ENCODE peak calls at places on chromosomes 16 and 17, in eight cellular contexts. R is SK-N-SH, O is fibroblast of mammary gland, K is AG10803, T is esophagus squamous epithelium, Z is epithelial cell of proximal tubule, E is pancreas, I is A549. S is an unnamed sample.

GRCh38 chr17:70190959-70191805 is 21.9 kb downstream of the KCNJ2 start:
- DNase-seq in R (no peak), O (no peak), K (no peak), T (no peak), Z (no peak), E (peak), I (no peak), S (no peak)

GRCh38 chr16:73149329-73149728 is 101.4 kb upstream of the ZFHX3 start:
- DNase-seq in R (no peak), O (no peak), K (no peak), T (no peak), Z (no peak), E (no peak), I (no peak), S (no peak)

GRCh38 chr16:24879684-24880083 is 33.9 kb downstream of the SLC5A11 start:
- DNase-seq in R (no peak), O (no peak), K (no peak), T (no peak), Z (no peak), E (no peak), I (no peak), S (no peak)

GRCh38 chr17:74872313-74873035 is at the start of gene FDXR:
- DNase-seq in R (no peak), O (no peak), K (no peak), T (no peak), Z (no peak), E (no peak), I (no peak), S (no peak)

GRCh38 chr16:50651835-50652438 is 29.2 kb downstream of the SNX20 start:
- DNase-seq in R (no peak), O (no peak), K (no peak), T (no peak), Z (no peak), E (no peak), I (peak), S (no peak)

GRCh38 chr16:68909099-68909733 is 65.9 kb downstream of the TANGO6 start:
- DNase-seq in R (no peak), O (no peak), K (no peak), T (no peak), Z (no peak), E (no peak), I (no peak), S (no peak)

GRCh38 chr16:73171901-73172619 is 124.1 kb upstream of the ZFHX3 start:
- DNase-seq in R (peak), O (no peak), K (no peak), T (no peak), Z (no peak), E (peak), I (no peak), S (no peak)

GRCh38 chr16:27759301-27759871 is 209.4 kb downstream of the KATNIP start:
- DNase-seq in R (no peak), O (peak), K (peak), T (no peak), Z (no peak), E (no peak), I (no peak), S (no peak)

GRCh38 chr16:69320731-69321073 is 9.6 kb downstream of the VPS4A start:
- DNase-seq in R (no peak), O (no peak), K (no peak), T (no peak), Z (no peak), E (peak), I (no peak), S (no peak)

GRCh38 chr16:56246051-56246817 is 54.9 kb downstream of the GNAO1 start:
- DNase-seq in R (peak), O (no peak), K (peak), T (no peak), Z (peak), E (no peak), I (peak), S (no peak)

GRCh38 chr16:89304941-89305705 is 87.6 kb downstream of the ZNF778 start:
- DNase-seq in R (no peak), O (no peak), K (no peak), T (no peak), Z (no peak), E (peak), I (no peak), S (no peak)

GRCh38 chr16:28589069-28589468 is 7.8 kb downstream of the SULT1A2 start:
- DNase-seq in R (no peak), O (no peak), K (no peak), T (no peak), Z (no peak), E (no peak), I (no peak), S (no peak)

GRCh38 chr17:16923904-16924700 is 47.8 kb downstream of the TNFRSF13B start:
- DNase-seq in R (no peak), O (no peak), K (no peak), T (no peak), Z (no peak), E (peak), I (no peak), S (no peak)

GRCh38 chr17:2957631-2958286 is 105.6 kb downstream of the OR1D5 start:
- DNase-seq in R (no peak), O (peak), K (no peak), T (no peak), Z (no peak), E (no peak), I (no peak), S (no peak)

GRCh38 chr16:87880117-87880696 is 10.9 kb upstream of the SLC7A5 start:
- DNase-seq in R (no peak), O (no peak), K (no peak), T (no peak), Z (no peak), E (no peak), I (no peak), S (no peak)

GRCh38 chr17:39929657-39930407 is 2.3 kb downstream of the LRRC3C start:
- DNase-seq in R (no peak), O (peak), K (peak), T (no peak), Z (no peak), E (no peak), I (peak), S (no peak)

GRCh38 chr16:14510939-14511797 is 118.9 kb downstream of the PARN start:
- DNase-seq in R (no peak), O (peak), K (peak), T (no peak), Z (no peak), E (no peak), I (peak), S (no peak)

GRCh38 chr16:11572301-11572995 is 14.3 kb downstream of the LITAF start:
- DNase-seq in R (no peak), O (no peak), K (no peak), T (no peak), Z (no peak), E (no peak), I (no peak), S (no peak)

GRCh38 chr16:19698480-19699465 is 19.3 kb downstream of the KNOP1 start:
- DNase-seq in R (no peak), O (peak), K (peak), T (no peak), Z (no peak), E (peak), I (no peak), S (no peak)

GRCh38 chr17:12637015-12637414 is 28.7 kb upstream of the MYOCD start:
- DNase-seq in R (no peak), O (peak), K (peak), T (no peak), Z (peak), E (no peak), I (peak), S (no peak)

GRCh38 chr16:73096510-73096909 is 48.6 kb upstream of the ZFHX3 start:
- DNase-seq in R (no peak), O (no peak), K (no peak), T (no peak), Z (no peak), E (no peak), I (no peak), S (no peak)

GRCh38 chr17:59651346-59651745 is 31.7 kb downstream of the CLTC start:
- DNase-seq in R (no peak), O (peak), K (no peak), T (no peak), Z (no peak), E (no peak), I (no peak), S (no peak)

GRCh38 chr16:81732699-81733098 is 46.4 kb upstream of the PLCG2 start:
- DNase-seq in R (no peak), O (no peak), K (no peak), T (no peak), Z (no peak), E (no peak), I (no peak), S (no peak)
- TF ChIP-seq CTCF in R (no peak), O (no peak), K (no peak), T (no peak), Z (no peak), E (no peak), I (no peak), S (no peak)

GRCh38 chr17:6936370-6937028 is 59.4 kb upstream of the ALOX12 start:
- DNase-seq in R (peak), O (peak), K (peak), T (no peak), Z (no peak), E (no peak), I (no peak), S (no peak)

GRCh38 chr17:6941989-6942388 is 53.9 kb upstream of the ALOX12 start:
- DNase-seq in R (no peak), O (no peak), K (no peak), T (no peak), Z (no peak), E (no peak), I (no peak), S (no peak)

GRCh38 chr17:6938637-6939036 is 57.2 kb upstream of the ALOX12 start:
- DNase-seq in R (no peak), O (no peak), K (no peak), T (no peak), Z (no peak), E (no peak), I (no peak), S (no peak)

DNA sequence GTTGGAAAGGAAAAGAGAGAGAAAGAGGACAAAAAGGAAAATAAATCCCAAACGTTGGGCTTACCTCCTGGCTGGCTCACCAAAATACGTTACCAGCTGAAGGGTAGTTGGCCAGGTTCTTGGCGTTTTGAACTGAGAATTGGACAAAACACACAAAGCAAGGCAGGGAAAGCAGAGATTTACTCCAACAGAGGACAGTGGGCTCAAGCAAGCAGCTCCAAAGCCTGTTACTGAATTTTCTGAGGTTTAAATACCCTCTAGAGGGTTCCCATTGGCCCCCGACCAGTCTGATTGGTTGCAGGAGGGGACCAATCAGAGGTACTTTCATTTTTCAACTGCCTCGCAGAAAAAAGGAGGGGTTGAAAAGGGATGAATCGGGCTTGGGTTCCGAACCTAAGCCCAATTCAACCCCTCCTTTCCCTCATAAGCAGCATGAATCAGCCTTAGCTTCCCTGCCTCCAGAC is 55.6 kb upstream of the ALOX12 start:
- DNase-seq in R (peak), O (peak), K (peak), T (no peak), Z (no peak), E (no peak), I (no peak), S (no peak)
- H3K4me3 ChIP-seq in R (peak), O (peak), K (peak), T (peak), Z (no peak), E (no peak), I (no peak), S (no peak)

DNA sequence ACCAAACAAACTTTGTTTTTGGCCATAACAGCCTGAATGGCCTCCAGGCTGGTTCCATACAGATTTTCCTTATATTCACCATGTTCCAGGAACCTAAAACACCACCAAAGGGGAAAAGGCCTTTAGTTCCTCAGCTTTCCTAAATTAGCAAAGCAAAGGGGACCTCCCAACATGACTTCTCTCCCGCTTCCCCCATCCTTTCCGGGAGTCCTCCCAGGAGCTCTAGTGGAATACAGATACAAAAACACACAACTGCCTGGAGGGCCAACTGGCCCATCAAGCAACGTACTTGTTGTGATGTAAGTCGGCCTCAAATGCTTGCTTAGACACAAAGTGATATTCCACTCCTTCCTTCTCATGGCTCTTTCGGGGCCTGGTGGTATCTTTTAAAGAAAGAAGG is 22.1 kb downstream of the MPP3 start:
- DNase-seq in R (no peak), O (no peak), K (no peak), T (no peak), Z (no peak), E (no peak), I (no peak), S (no peak)
- TF ChIP-seq CTCF in R (no peak), O (no peak), K (no peak), T (no peak), Z (no peak), E (no peak), I (no peak), S (no peak)

GRCh38 chr16:527015-527903 is at the start of gene CAPN15:
- DNase-seq in R (peak), O (peak), K (peak), T (no peak), Z (no peak), E (peak), I (peak), S (peak)

GRCh38 chr16:526181-527014 is 1.1 kb upstream of the CAPN15 start:
- DNase-seq in R (no peak), O (peak), K (peak), T (no peak), Z (no peak), E (peak), I (no peak), S (no peak)

GRCh38 chr16:525123-525519 is 2.4 kb upstream of the CAPN15 start:
- DNase-seq in R (no peak), O (no peak), K (no peak), T (no peak), Z (no peak), E (peak), I (no peak), S (no peak)

GRCh38 chr16:524274-525011 is 3.1 kb upstream of the CAPN15 start:
- DNase-seq in R (no peak), O (no peak), K (no peak), T (no peak), Z (no peak), E (peak), I (no peak), S (no peak)

GRCh38 chr16:525520-526180 is 1.9 kb upstream of the CAPN15 start:
- DNase-seq in R (no peak), O (peak), K (peak), T (no peak), Z (peak), E (peak), I (peak), S (peak)
- H3K4me3 ChIP-seq in R (peak), O (peak), K (peak), T (peak), Z (peak), E (no peak), I (peak), S (peak)

GRCh38 chr17:15885770-15886169 is 59.2 kb upstream of the ADORA2B start:
- DNase-seq in R (no peak), O (no peak), K (no peak), T (no peak), Z (no peak), E (no peak), I (no peak), S (no peak)

GRCh38 chr17:15884731-15885130 is 60.2 kb upstream of the ADORA2B start:
- DNase-seq in R (no peak), O (peak), K (peak), T (no peak), Z (no peak), E (no peak), I (no peak), S (no peak)

GRCh38 chr17:15882058-15882720 is 62.7 kb upstream of the ADORA2B start:
- DNase-seq in R (no peak), O (no peak), K (no peak), T (no peak), Z (no peak), E (no peak), I (no peak), S (no peak)

GRCh38 chr17:15883617-15884111 is 61.3 kb upstream of the ADORA2B start:
- DNase-seq in R (no peak), O (peak), K (peak), T (no peak), Z (peak), E (no peak), I (peak), S (no peak)

GRCh38 chr17:15882777-15883176 is 62.2 kb upstream of the ADORA2B start:
- DNase-seq in R (no peak), O (no peak), K (no peak), T (no peak), Z (no peak), E (no peak), I (no peak), S (no peak)
- TF ChIP-seq CTCF in R (no peak), O (no peak), K (no peak), T (no peak), Z (no peak), E (no peak), I (no peak), S (no peak)

GRCh38 chr17:18071751-18072150 is 16.0 kb upstream of the DRG2 start:
- DNase-seq in R (no peak), O (no peak), K (no peak), T (no peak), Z (no peak), E (no peak), I (no peak), S (no peak)

GRCh38 chr17:18069101-18069500 is 18.6 kb upstream of the DRG2 start:
- DNase-seq in R (no peak), O (no peak), K (no peak), T (no peak), Z (no peak), E (no peak), I (no peak), S (no peak)

GRCh38 chr17:18074566-18075272 is 13.0 kb upstream of the DRG2 start:
- DNase-seq in R (peak), O (peak), K (no peak), T (no peak), Z (no peak), E (no peak), I (no peak), S (no peak)

GRCh38 chr17:18066866-18067265 is 20.9 kb upstream of the DRG2 start:
- DNase-seq in R (no peak), O (peak), K (no peak), T (no peak), Z (no peak), E (no peak), I (no peak), S (no peak)

DNA sequence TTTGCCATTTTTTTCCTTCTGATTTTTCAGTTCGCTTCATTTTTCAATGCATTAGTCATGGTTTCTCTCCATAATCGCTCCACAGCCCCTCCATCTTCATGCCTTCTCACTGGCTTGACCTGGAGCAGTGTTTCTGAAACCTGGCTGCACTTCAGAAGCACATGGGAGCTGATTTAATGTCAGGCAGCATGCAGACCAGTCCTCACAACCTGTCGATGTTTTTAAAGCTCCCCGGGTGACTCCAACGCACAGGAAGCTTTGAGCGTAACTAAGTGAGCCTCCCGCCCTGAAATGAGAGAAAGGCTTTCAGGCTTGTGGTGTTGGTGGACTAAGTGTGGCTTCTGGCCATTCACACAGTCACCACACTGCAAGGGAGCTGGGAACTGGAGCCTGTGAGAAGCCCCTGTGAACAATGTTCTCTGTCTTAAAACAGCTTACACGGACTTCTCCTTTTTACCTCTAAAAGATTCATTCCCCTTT is 16.8 kb upstream of the DRG2 start:
- DNase-seq in R (no peak), O (peak), K (peak), T (no peak), Z (no peak), E (no peak), I (no peak), S (no peak)
- H3K4me3 ChIP-seq in R (no peak), O (peak), K (peak), T (no peak), Z (no peak), E (no peak), I (no peak), S (no peak)

GRCh38 chr17:63406689-63407330 is 39.3 kb downstream of the CYB561 start:
- DNase-seq in R (peak), O (peak), K (peak), T (peak), Z (peak), E (no peak), I (peak), S (peak)

GRCh38 chr17:63407741-63408330 is 38.3 kb downstream of the CYB561 start:
- DNase-seq in R (no peak), O (no peak), K (peak), T (no peak), Z (no peak), E (no peak), I (no peak), S (no peak)

GRCh38 chr17:63405020-63405419 is 41.1 kb downstream of the CYB561 start:
- DNase-seq in R (no peak), O (no peak), K (no peak), T (no peak), Z (no peak), E (no peak), I (no peak), S (no peak)

GRCh38 chr17:63402808-63403207 is 43.3 kb downstream of the CYB561 start:
- DNase-seq in R (no peak), O (peak), K (peak), T (no peak), Z (no peak), E (no peak), I (no peak), S (no peak)

DNA sequence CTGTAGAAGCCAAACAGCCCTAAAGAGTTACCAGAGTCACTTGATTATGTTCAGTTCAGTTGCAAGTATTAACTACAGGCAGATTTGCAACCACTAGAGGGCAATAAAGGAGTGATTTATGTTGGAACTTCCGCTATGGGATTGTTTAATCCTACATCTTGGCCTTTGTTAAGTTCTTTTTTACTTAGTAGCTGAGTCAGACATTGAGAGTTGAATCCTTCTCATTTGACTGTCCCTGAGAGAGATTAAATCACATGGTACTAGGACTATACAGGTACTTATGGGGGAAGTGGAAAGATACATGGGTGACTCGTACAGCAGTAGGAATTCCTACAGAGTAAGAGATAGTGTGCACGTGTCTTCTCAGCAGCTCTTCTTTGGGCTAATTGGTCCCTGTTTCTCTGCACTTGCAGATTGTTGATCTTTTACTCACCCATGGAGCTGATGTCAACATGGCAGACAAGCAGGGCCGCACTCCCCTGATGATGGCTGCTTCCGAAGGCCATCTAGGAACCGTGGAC is 40.3 kb downstream of the CYB561 start:
- DNase-seq in R (peak), O (peak), K (peak), T (no peak), Z (peak), E (no peak), I (peak), S (peak)
- TF ChIP-seq CTCF in R (peak), O (peak), K (peak), T (peak), Z (peak), E (peak), I (peak), S (peak)

S was measured in GM12864.